ENCODE peak calls at places on chromosomes 3 and 15, in eight cellular contexts. X is fibroblast of mammary gland; E is cardiac muscle cell; M is G401; H is body of pancreas; C is activated naive CD4-positive, alpha-beta T cell; O is SK-N-DZ; W is AG08395. Q is an unnamed sample.

GRCh38 chr3:94784274-94784673 is 721.4 kb downstream of the NSUN3 start:
- DNase-seq in X (no peak), E (no peak), M (no peak), H (no peak), C (no peak), O (no peak), W (no peak), Q (no peak)

GRCh38 chr3:79598594-79598993 is 169.2 kb downstream of the ROBO1 start:
- DNase-seq in X (no peak), E (peak), M (no peak), H (peak), C (no peak), O (peak), W (no peak), Q (peak)

GRCh38 chr3:70056081-70056480 is 56.5 kb downstream of the SAMMSON start:
- DNase-seq in X (no peak), E (no peak), M (no peak), H (no peak), C (no peak), O (no peak), W (no peak), Q (no peak)

GRCh38 chr15:29747837-29748417 is 74.3 kb downstream of the TJP1 start:
- DNase-seq in X (peak), E (no peak), M (peak), H (no peak), C (no peak), O (no peak), W (peak), Q (no peak)

GRCh38 chr15:95051881-95052280 is 820.5 kb downstream of the MCTP2 start:
- DNase-seq in X (peak), E (no peak), M (no peak), H (no peak), C (no peak), O (no peak), W (no peak), Q (no peak)

GRCh38 chr3:149195221-149195620 is 26.4 kb downstream of the CP start:
- DNase-seq in X (no peak), E (no peak), M (no peak), H (no peak), C (no peak), O (no peak), W (no peak), Q (no peak)

GRCh38 chr15:49110158-49110944 is 45.0 kb downstream of the COPS2 start:
- DNase-seq in X (no peak), E (no peak), M (no peak), H (no peak), C (no peak), O (no peak), W (no peak), Q (peak)

GRCh38 chr15:59294574-59294960 is 78.1 kb downstream of the MYO1E start:
- DNase-seq in X (no peak), E (no peak), M (no peak), H (no peak), C (no peak), O (no peak), W (peak), Q (no peak)

Q was measured in neural progenitor cell.